ENCODE peak calls at places on chromosome 1, in six cellular contexts. F, W, T, H, I and K are unnamed samples.

GRCh38 chr1:107936498-107937481 is 28.2 kb downstream of the VAV3 start:
- DNase-seq in W (peak), H (peak), T (peak), I (peak), F (peak), K (no peak)

GRCh38 chr1:38133304-38133703 is 86.7 kb upstream of the POU3F1 start:
- DNase-seq in I (no peak), H (no peak), W (no peak), F (no peak), T (no peak), K (no peak)

GRCh38 chr1:108852141-108852540 is 4.8 kb downstream of the AKNAD1 start:
- DNase-seq in H (no peak), T (no peak), W (peak), I (no peak), F (no peak), K (no peak)

GRCh38 chr1:156644640-156645039 is 2.7 kb downstream of the BCAN start:
- DNase-seq in T (no peak), F (no peak), H (no peak), W (no peak), I (no peak), K (no peak)

GRCh38 chr1:23400324-23401110 is 24.0 kb downstream of the TCEA3 start:
- DNase-seq in F (no peak), H (peak), T (no peak), I (no peak), W (peak), K (no peak)

GRCh38 chr1:230849451-230850194 is 18.7 kb downstream of the C1orf198 start:
- DNase-seq in I (peak), F (no peak), H (peak), T (no peak), W (peak), K (no peak)

GRCh38 chr1:75785320-75785963 is 614 bp upstream of the RABGGTB start:
- DNase-seq in W (no peak), F (no peak), I (no peak), H (no peak), T (no peak), K (no peak)

GRCh38 chr1:32782086-32782485 is 35.1 kb downstream of the YARS1 start:
- DNase-seq in F (no peak), W (no peak), H (no peak), T (no peak), I (no peak), K (no peak)

GRCh38 chr1:6338685-6339084 is 54.9 kb downstream of the ACOT7 start:
- DNase-seq in I (no peak), W (no peak), T (no peak), F (no peak), H (no peak), K (no peak)

GRCh38 chr1:94022471-94023189 is 98.3 kb downstream of the ABCA4 start:
- DNase-seq in W (peak), I (no peak), T (no peak), F (no peak), H (peak), K (no peak)

GRCh38 chr1:20371411-20371810 is 80.7 kb downstream of the VWA5B1 start:
- DNase-seq in H (peak), W (peak), F (no peak), I (peak), T (no peak), K (peak)

GRCh38 chr1:239952348-239953307 is 139.1 kb upstream of the FMN2 start:
- DNase-seq in T (no peak), H (no peak), W (no peak), I (no peak), F (no peak), K (peak)

DNA sequence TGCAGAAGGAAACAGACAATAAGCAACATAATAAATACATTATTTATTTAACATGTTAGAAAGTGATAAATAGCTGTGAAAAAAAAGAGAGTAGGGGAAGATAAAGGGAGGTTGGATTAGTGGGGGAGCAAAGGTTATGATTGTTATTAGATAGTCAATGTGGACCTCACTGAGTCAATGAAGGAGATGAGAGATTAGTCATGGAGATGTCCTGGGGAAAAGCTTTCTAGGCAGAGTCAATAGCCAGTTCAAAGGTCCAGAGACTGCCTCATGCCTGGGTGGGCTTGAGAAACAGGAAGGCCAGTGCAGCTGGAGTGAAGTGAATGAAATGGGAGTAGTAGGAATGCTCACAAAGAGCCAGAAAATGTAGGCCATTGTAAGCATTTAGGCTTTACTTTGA is 187.1 kb upstream of the CACYBP start:
- DNase-seq in W (no peak), H (peak), F (no peak), I (no peak), T (no peak), K (no peak)
- TF ChIP-seq CTCF in W (no peak), H (no peak), F (no peak), I (no peak), T (no peak), K (no peak)

DNA sequence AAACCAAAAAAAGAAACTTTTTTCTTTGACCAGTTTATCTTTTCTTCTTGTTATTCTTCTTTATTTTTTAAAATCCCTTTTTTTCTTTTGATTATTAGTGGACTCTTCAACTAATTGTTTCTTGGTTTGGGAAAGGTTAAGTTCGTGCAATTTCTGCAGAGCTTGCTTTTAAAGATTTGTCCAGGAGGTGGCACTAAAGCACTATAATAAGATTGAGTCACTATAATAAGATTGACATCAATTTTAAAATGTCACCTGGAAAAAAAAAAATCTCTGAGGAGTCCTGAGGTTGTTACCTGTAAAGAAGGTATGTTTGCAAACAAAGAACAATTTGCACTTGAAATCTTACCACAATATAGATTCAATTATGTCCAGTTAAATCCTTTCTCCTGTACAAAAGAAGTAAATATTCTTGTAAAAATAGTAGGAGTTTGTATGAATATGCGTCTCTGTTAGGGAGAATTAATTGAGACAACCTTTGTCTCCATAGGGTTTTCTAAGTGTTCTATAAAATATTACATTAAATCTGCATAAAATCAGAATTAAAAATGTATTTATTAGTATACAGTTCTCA is 166.7 kb downstream of the ADGRL4 start:
- DNase-seq in W (peak), T (peak), I (peak), H (peak), F (no peak), K (peak)
- TF ChIP-seq CTCF in W (peak), T (peak), I (peak), H (peak), F (peak), K (peak)

DNA sequence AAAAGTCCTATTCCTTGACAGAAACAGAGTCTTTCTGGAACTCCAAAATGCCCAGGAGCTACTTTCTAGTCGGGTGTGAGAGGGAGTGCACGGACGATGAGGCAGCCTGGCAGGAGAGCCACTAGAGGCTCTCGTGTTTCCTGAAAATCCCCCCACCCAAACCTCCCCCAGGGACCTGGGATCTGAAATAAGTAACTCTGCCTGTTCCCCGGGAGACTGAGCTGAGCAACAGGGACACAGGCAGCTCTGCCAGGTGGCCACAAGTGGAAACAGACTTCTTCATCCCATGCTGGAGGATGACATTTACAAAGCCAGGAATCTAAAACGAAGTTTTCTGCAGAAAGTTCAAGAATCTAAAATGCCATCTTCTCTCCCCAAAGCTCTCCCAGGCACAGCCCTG is 77.1 kb downstream of the ITPKB start:
- DNase-seq in T (no peak), F (no peak), W (peak), I (no peak), H (peak), K (peak)
- TF ChIP-seq CTCF in T (no peak), F (no peak), W (peak), I (no peak), H (no peak), K (no peak)

DNA sequence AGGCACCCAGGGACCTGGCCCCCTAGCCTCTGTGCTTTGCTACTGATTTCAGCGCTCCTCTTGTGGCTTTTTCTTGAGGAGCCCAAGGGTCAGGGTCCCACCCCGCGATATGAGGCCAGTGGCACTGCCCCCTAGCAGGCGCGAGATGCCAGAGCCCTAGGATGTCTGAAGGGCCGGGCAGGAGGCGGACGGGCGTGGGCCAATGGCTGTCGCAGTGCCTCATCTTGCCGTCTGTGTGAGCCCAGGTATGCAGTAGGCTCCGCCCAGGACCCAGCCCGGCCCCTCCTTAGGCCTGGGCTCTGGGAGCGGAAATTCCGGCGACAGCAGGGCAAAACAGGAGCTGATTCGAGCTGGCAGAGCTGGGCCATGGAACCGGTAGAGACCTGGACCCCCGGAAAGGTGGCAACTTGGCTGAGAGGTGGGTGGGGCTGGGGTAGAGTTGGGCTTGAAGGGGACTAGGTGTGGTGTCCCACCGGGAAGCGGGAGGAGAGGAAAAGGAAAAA is at the start of gene CNKSR1:
- DNase-seq in H (no peak), T (no peak), F (no peak), W (no peak), I (no peak), K (peak)
- TF ChIP-seq CTCF in H (no peak), T (no peak), F (no peak), W (no peak), I (no peak), K (no peak)

GRCh38 chr1:115463347-115463746 is 125.3 kb upstream of the NGF start:
- DNase-seq in F (no peak), H (no peak), T (no peak), I (no peak), W (no peak), K (no peak)

GRCh38 chr1:115467196-115467595 is 129.1 kb upstream of the NGF start:
- DNase-seq in T (no peak), F (no peak), I (no peak), W (no peak), H (no peak), K (no peak)

GRCh38 chr1:115467790-115468189 is 129.7 kb upstream of the NGF start:
- DNase-seq in F (no peak), W (no peak), H (no peak), I (no peak), T (no peak), K (no peak)

GRCh38 chr1:115465802-115466363 is 127.8 kb upstream of the NGF start:
- DNase-seq in F (no peak), H (no peak), I (no peak), T (no peak), W (no peak), K (no peak)

GRCh38 chr1:115466433-115466832 is 128.4 kb upstream of the NGF start:
- DNase-seq in H (no peak), F (no peak), I (no peak), W (no peak), T (no peak), K (peak)
- TF ChIP-seq CTCF in H (peak), F (no peak), I (no peak), W (peak), T (no peak), K (no peak)

GRCh38 chr1:210250998-210251679 is 18.5 kb downstream of the SERTAD4 start:
- DNase-seq in H (no peak), T (no peak), I (no peak), F (no peak), W (no peak), K (peak)
- TF ChIP-seq CTCF in H (no peak), T (no peak), I (no peak), F (no peak), W (no peak), K (no peak)